ENCODE peak calls at places on chromosomes 4 and X, in nine cellular contexts. Z is left ventricle myocardium inferior, P is fibroblast of mammary gland, V is choroid plexus epithelial cell, S is brain microvascular endothelial cell, K is kidney, C is astrocyte of the spinal cord, H is body of pancreas, M is bronchial epithelial cell. A is an unnamed sample.

GRCh38 chr4:21869978-21870745 is 78.4 kb downstream of the KCNIP4 start:
- DNase-seq in C (no peak), K (no peak), Z (no peak), P (no peak), M (peak; percentile 68), V (no peak), H (no peak), S (no peak), A (no peak)

GRCh38 chr4:2136736-2137135 is 77.6 kb downstream of the NAT8L start:
- DNase-seq in P (no peak), V (no peak), Z (no peak), C (no peak), H (peak; percentile 34), M (no peak), S (no peak), K (no peak), A (no peak)

GRCh38 chr4:39614487-39615162 is 24.0 kb downstream of the SMIM14 start:
- DNase-seq in Z (no peak), C (peak; percentile 82), H (no peak), S (peak; percentile 29), M (peak; percentile 75), P (peak; percentile 85), K (no peak), V (peak; percentile 82), A (peak; percentile 63)

GRCh38 chr4:47373729-47374128 is 89.8 kb downstream of the COMMD8 start:
- DNase-seq in P (no peak), S (no peak), C (no peak), H (no peak), K (no peak), Z (no peak), V (no peak), M (no peak), A (no peak)

GRCh38 chrX:79369871-79370270 is 2.7 kb upstream of the ITM2A start:
- DNase-seq in S (no peak), M (peak; percentile 0), P (no peak), C (no peak), K (no peak), H (no peak), Z (no peak), V (no peak), A (no peak)

GRCh38 chrX:133056341-133056740 is 40.6 kb downstream of the USP26 start:
- DNase-seq in K (no peak), M (peak; percentile 83), Z (no peak), V (no peak), H (no peak), C (no peak), P (no peak), S (no peak), A (no peak)

GRCh38 chr4:144575181-144575580 is 70.8 kb upstream of the HHIP start:
- DNase-seq in S (no peak), C (no peak), M (no peak), P (peak; percentile 44), Z (no peak), K (no peak), H (no peak), V (no peak), A (no peak)

GRCh38 chr4:4388836-4389575 is 2.1 kb downstream of the NSG1 start:
- DNase-seq in H (no peak), Z (no peak), S (no peak), P (no peak), V (no peak), K (peak; percentile 46), C (no peak), M (no peak), A (no peak)

GRCh38 chr4:67584496-67584895 is 26.0 kb downstream of the STAP1 start:
- DNase-seq in K (no peak), P (no peak), H (no peak), C (no peak), V (no peak), M (no peak), Z (no peak), S (no peak), A (no peak)

GRCh38 chrX:5829469-5829868 is 399.2 kb downstream of the NLGN4X start:
- DNase-seq in Z (no peak), V (no peak), H (no peak), P (no peak), M (no peak), C (no peak), K (no peak), S (no peak), A (no peak)

GRCh38 chr4:121380448-121381147 is at the start of gene QRFPR:
- DNase-seq in V (no peak), H (no peak), C (peak; percentile 9), Z (peak; percentile 34), S (no peak), P (no peak), K (peak; percentile 61), M (peak; percentile 12), A (no peak)

GRCh38 chr4:6005175-6005574 is 13.1 kb downstream of the C4orf50 start:
- DNase-seq in K (no peak), V (no peak), P (no peak), S (no peak), H (no peak), Z (no peak), M (no peak), C (no peak), A (no peak)

GRCh38 chr4:6010789-6011188 is 7.4 kb downstream of the C4orf50 start:
- DNase-seq in K (no peak), P (no peak), S (no peak), H (no peak), M (no peak), V (no peak), C (no peak), Z (no peak), A (no peak)

GRCh38 chr4:6009452-6009851 is 8.8 kb downstream of the C4orf50 start:
- DNase-seq in K (no peak), H (no peak), S (no peak), V (no peak), C (no peak), M (no peak), P (no peak), Z (no peak), A (no peak)

GRCh38 chr4:6008766-6009385 is 9.4 kb downstream of the C4orf50 start:
- DNase-seq in K (peak; percentile 32), P (no peak), S (no peak), V (no peak), M (no peak), C (no peak), Z (no peak), H (no peak), A (no peak)

DNA sequence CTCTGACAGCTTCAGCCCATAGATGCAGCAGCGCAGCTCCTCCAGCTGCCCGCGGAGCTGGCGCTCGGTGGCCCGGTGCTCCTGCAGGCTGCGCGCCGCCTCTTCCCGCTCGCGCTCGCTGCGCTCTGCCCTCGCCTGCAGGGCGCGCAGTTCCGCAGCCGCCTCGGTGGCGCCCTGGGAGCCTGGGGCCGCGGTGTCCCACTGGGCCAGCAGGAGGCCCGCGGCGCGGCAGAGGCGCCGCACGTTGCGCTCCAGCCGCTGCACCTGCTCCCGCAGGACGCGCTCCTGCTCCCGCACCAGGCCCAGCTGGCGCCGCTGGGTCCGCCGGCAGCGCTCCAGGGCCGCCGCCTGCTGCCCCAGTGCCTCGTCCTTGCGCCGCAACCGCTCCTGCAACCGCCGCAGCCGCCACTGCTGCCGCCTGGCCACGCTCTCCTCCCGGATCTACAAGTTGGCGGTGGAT is 10.1 kb downstream of the C4orf50 start:
- DNase-seq in M (no peak), H (no peak), K (peak; percentile 51), V (no peak), C (no peak), S (no peak), Z (no peak), P (no peak), A (no peak)
- H3K4me3 ChIP-seq in M (no peak overlapping the region), H (no peak overlapping the region), K (no peak overlapping the region), V (no peak overlapping the region), C (no peak overlapping the region), S (no peak overlapping the region), Z (no peak overlapping the region), P (no peak overlapping the region), A (no peak overlapping the region)

DNA sequence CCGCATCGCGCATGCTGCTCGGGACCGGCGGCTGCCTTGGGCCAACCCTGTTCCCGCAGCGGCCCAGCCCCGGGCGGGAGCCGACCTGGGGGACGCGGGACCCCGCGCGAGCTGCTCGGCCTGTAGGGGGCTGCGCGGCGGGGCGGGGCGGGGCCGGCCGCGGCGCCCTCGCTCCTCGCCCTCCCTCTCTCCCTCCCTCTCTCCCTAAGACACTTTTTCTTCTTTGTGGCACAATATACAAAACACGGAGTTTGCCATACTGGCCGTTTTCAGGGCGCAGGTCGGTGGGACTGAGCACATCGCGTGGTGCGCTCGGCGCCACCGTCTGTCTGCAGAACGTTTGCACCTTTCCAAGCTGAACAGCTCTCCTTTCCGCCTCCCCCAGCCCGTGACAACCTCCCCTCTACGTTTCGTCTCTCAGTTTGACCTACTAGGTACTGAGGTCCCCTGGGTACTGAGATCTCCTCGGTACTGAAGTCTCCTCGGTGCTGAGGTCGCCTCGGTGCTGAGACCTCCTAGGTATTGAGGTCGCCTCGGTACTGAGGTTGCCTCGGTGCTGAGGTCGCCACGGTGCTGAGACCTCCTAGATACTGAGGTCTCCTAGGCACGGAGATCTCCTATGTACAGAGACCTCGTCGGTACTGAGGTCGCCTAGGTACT is 261.1 kb upstream of the PLCXD1 start:
- DNase-seq in S (no peak), K (no peak), Z (no peak), V (no peak), P (no peak), M (no peak), H (no peak), C (peak; percentile 1), A (no peak)
- TF ChIP-seq CTCF in S (no peak), K (no peak), Z (no peak), V (no peak), P (no peak), M (no peak), H (no peak), C (no peak), A (no peak)

DNA sequence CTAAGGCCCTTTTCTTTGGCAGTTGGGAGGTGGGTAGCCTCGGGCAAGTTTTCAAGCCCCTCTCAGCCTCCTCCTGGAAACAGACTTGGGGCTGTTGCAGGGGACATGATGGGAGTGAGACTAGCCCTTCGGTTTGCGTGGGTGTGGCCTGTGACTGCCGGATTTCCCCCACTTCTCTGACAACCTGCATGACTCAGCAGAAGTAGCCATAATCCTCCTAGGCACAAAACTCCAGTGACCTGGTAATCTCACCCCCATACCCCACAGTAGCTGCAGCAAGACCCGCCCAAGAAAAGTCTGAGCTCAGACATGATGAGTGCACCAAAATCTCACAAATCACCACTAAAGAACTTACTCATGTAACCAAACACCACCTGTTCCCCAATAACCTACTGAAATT is 433.7 kb upstream of the AMOT start:
- DNase-seq in M (no peak), P (no peak), C (no peak), S (no peak), Z (no peak), H (no peak), K (no peak), V (no peak), A (no peak)
- H3K4me3 ChIP-seq in M (no peak overlapping the region), P (no peak overlapping the region), C (no peak overlapping the region), S (no peak overlapping the region), Z (no peak overlapping the region), H (no peak overlapping the region), K (no peak overlapping the region), V (no peak overlapping the region), A (no peak overlapping the region)

DNA sequence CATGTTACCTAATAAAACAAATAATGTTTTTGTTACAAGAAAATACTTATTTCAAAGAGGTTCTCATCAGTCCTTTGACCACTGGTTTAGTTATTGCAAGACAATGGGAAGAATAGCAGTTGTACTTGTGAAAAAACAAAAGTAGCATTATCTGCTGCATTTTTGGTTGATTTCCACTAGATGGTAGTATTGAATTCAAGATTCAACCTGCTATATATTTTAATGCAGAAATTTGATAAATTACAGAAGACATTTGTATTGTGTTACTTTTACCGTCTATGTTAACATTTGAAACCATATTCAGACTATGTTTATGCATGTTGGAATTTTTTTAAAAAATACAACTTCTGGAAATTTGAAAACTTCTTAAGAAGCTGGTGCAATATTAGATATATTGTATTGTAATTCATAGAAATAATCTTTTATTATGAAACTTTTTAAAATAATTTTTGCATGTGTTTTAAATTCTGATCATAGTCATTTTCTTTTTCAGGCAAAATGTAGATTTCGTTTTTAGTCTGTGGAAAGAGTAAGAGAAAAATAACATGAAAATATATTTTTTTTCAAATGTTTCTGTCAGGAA is 56.4 kb downstream of the SPCS3 start:
- DNase-seq in S (no peak), V (peak; percentile 57), C (peak; percentile 52), K (no peak), H (no peak), M (peak; percentile 53), P (peak; percentile 43), Z (no peak), A (peak; percentile 26)
- TF ChIP-seq CTCF in S (peak; percentile 17), V (peak; percentile 50), C (peak; percentile 57), K (peak; percentile 33), H (peak; percentile 34), M (peak; percentile 27), P (peak; percentile 51), Z (peak; percentile 60), A (peak; percentile 49)

A was measured in fibroblast of villous mesenchyme.